ENCODE peak calls at places on chromosomes 12 and 14, in six cellular contexts. C, P, S, E, T and U are unnamed samples.

GRCh38 chr12:112906712-112907414 is at the start of gene OAS1:
- DNase-seq in P (no peak), E (peak; percentile 87), C (no peak), T (peak; percentile 50), S (no peak), U (peak; percentile 73)

GRCh38 chr12:31118831-31119530 is 45.3 kb downstream of the DDX11 start:
- DNase-seq in C (peak; percentile 28), P (no peak), T (no peak), E (peak; percentile 31), S (peak; percentile 88), U (no peak)

GRCh38 chr12:130249376-130249775 is 87.1 kb downstream of the FZD10 start:
- DNase-seq in C (no peak), T (no peak), E (no peak), S (no peak), P (no peak), U (no peak)

GRCh38 chr12:12081836-12082497 is 11.2 kb downstream of the BCL2L14 start:
- DNase-seq in T (peak; percentile 48), S (no peak), E (no peak), C (no peak), P (no peak), U (peak; percentile 24)

GRCh38 chr12:122080149-122081107 is 1.9 kb downstream of the MLXIP start:
- DNase-seq in E (peak; percentile 62), S (no peak), C (no peak), T (no peak), P (peak; percentile 67), U (peak; percentile 78)

GRCh38 chr12:125742413-125742812 is 677.2 kb downstream of the AACS start:
- DNase-seq in P (no peak), C (no peak), T (no peak), S (no peak), E (no peak), U (no peak)

GRCh38 chr12:53489242-53489915 is 9.9 kb downstream of the MAP3K12 start:
- DNase-seq in P (no peak), E (no peak), S (no peak), C (no peak), T (no peak), U (no peak)

GRCh38 chr14:23054000-23054811 is 3.1 kb downstream of the CDH24 start:
- DNase-seq in C (no peak), P (no peak), E (no peak), S (no peak), T (no peak), U (no peak)